ENCODE peak calls at places on chromosomes 11 and 22, in seven cellular contexts. One of them, this sample, is unnamed.

GRCh38 chr11:32939866-32940265 is 47.3 kb downstream of the QSER1 start:
- DNase-seq in A549: no peak
- DNase-seq in tibial nerve: no peak
- DNase-seq in tibial artery: no peak
- DNase-seq in left ventricle myocardium inferior: no peak
- DNase-seq in WERI-Rb-1: no peak
- DNase-seq in upper lobe of left lung: no peak
- DNase-seq in this sample: no peak

GRCh38 chr11:79525257-79525656 is 84.4 kb upstream of the TENM4 start:
- DNase-seq in A549: no peak
- DNase-seq in tibial nerve: no peak
- DNase-seq in tibial artery: no peak
- DNase-seq in left ventricle myocardium inferior: no peak
- DNase-seq in WERI-Rb-1: no peak
- DNase-seq in upper lobe of left lung: no peak
- DNase-seq in this sample: no peak

GRCh38 chr11:59192446-59193020 is 20.2 kb downstream of the MPEG1 start:
- DNase-seq in A549: no peak
- DNase-seq in tibial nerve: no peak
- DNase-seq in tibial artery: no peak
- DNase-seq in left ventricle myocardium inferior: no peak
- DNase-seq in WERI-Rb-1: no peak
- DNase-seq in upper lobe of left lung: no peak
- DNase-seq in this sample: no peak

GRCh38 chr22:50416996-50417395 is 57.8 kb downstream of the SBF1 start:
- DNase-seq in A549: no peak
- DNase-seq in tibial nerve: no peak
- DNase-seq in tibial artery: no peak
- DNase-seq in left ventricle myocardium inferior: no peak
- DNase-seq in WERI-Rb-1: no peak
- DNase-seq in upper lobe of left lung: no peak
- DNase-seq in this sample: no peak

GRCh38 chr11:73425118-73425517 is 48.9 kb downstream of the RELT start:
- DNase-seq in A549: no peak
- DNase-seq in tibial nerve: no peak
- DNase-seq in tibial artery: no peak
- DNase-seq in left ventricle myocardium inferior: no peak
- DNase-seq in WERI-Rb-1: no peak
- DNase-seq in upper lobe of left lung: no peak
- DNase-seq in this sample: no peak

GRCh38 chr11:133900176-133901105 is 55.1 kb upstream of the SPATA19 start:
- DNase-seq in A549: no peak
- DNase-seq in tibial nerve: no peak
- DNase-seq in tibial artery: peak
- DNase-seq in left ventricle myocardium inferior: no peak
- DNase-seq in WERI-Rb-1: peak
- DNase-seq in upper lobe of left lung: no peak
- DNase-seq in this sample: no peak

GRCh38 chr11:14455648-14456430 is 43.8 kb downstream of the COPB1 start:
- DNase-seq in A549: no peak
- DNase-seq in tibial nerve: no peak
- DNase-seq in tibial artery: no peak
- DNase-seq in left ventricle myocardium inferior: no peak
- DNase-seq in WERI-Rb-1: no peak
- DNase-seq in upper lobe of left lung: no peak
- DNase-seq in this sample: no peak

GRCh38 chr22:23306926-23307325 is 126.6 kb downstream of the BCR start:
- DNase-seq in A549: no peak
- DNase-seq in tibial nerve: no peak
- DNase-seq in tibial artery: no peak
- DNase-seq in left ventricle myocardium inferior: no peak
- DNase-seq in WERI-Rb-1: no peak
- DNase-seq in upper lobe of left lung: no peak
- DNase-seq in this sample: no peak

GRCh38 chr11:79080506-79080905 is 360.3 kb downstream of the TENM4 start:
- DNase-seq in A549: no peak
- DNase-seq in tibial nerve: no peak
- DNase-seq in tibial artery: no peak
- DNase-seq in left ventricle myocardium inferior: no peak
- DNase-seq in WERI-Rb-1: no peak
- DNase-seq in upper lobe of left lung: no peak
- DNase-seq in this sample: no peak

GRCh38 chr11:74070713-74071506 is 62.0 kb upstream of the UCP3 start:
- DNase-seq in A549: peak
- DNase-seq in tibial nerve: no peak
- DNase-seq in tibial artery: no peak
- DNase-seq in left ventricle myocardium inferior: no peak
- DNase-seq in WERI-Rb-1: no peak
- DNase-seq in upper lobe of left lung: no peak
- DNase-seq in this sample: no peak

GRCh38 chr11:106409681-106410080 is 332.2 kb downstream of the AASDHPPT start:
- DNase-seq in A549: no peak
- DNase-seq in tibial nerve: no peak
- DNase-seq in tibial artery: no peak
- DNase-seq in left ventricle myocardium inferior: no peak
- DNase-seq in WERI-Rb-1: no peak
- DNase-seq in upper lobe of left lung: no peak
- DNase-seq in this sample: no peak

GRCh38 chr11:44424841-44425240 is 114.9 kb upstream of the ALX4 start:
- DNase-seq in A549: no peak
- DNase-seq in tibial nerve: no peak
- DNase-seq in tibial artery: no peak
- DNase-seq in left ventricle myocardium inferior: no peak
- DNase-seq in WERI-Rb-1: no peak
- DNase-seq in upper lobe of left lung: no peak
- DNase-seq in this sample: no peak

GRCh38 chr11:95413021-95413420 is 182.0 kb upstream of the SESN3 start:
- DNase-seq in A549: no peak
- DNase-seq in tibial nerve: no peak
- DNase-seq in tibial artery: no peak
- DNase-seq in left ventricle myocardium inferior: no peak
- DNase-seq in WERI-Rb-1: no peak
- DNase-seq in upper lobe of left lung: no peak
- DNase-seq in this sample: no peak

GRCh38 chr22:47040486-47041145 is 278.2 kb downstream of the TBC1D22A start:
- DNase-seq in A549: no peak
- DNase-seq in tibial nerve: no peak
- DNase-seq in tibial artery: peak
- DNase-seq in left ventricle myocardium inferior: no peak
- DNase-seq in WERI-Rb-1: no peak
- DNase-seq in upper lobe of left lung: no peak
- DNase-seq in this sample: no peak

GRCh38 chr22:37545703-37546435 is 14.4 kb upstream of the CDC42EP1 start:
- DNase-seq in A549: peak
- DNase-seq in tibial nerve: peak
- DNase-seq in tibial artery: peak
- DNase-seq in left ventricle myocardium inferior: peak
- DNase-seq in WERI-Rb-1: no peak
- DNase-seq in upper lobe of left lung: peak
- DNase-seq in this sample: no peak

GRCh38 chr11:125942771-125943428 is 2.9 kb upstream of the VSIG10L2 start:
- DNase-seq in A549: no peak
- DNase-seq in tibial nerve: no peak
- DNase-seq in tibial artery: peak
- DNase-seq in left ventricle myocardium inferior: no peak
- DNase-seq in WERI-Rb-1: no peak
- DNase-seq in upper lobe of left lung: no peak
- DNase-seq in this sample: no peak
- H3K27ac ChIP-seq in A549: no peak
- H3K27ac ChIP-seq in tibial nerve: no peak
- H3K27ac ChIP-seq in tibial artery: no peak
- H3K27ac ChIP-seq in left ventricle myocardium inferior: peak
- H3K27ac ChIP-seq in WERI-Rb-1: no peak
- H3K27ac ChIP-seq in upper lobe of left lung: no peak
- H3K27ac ChIP-seq in this sample: no peak

DNA sequence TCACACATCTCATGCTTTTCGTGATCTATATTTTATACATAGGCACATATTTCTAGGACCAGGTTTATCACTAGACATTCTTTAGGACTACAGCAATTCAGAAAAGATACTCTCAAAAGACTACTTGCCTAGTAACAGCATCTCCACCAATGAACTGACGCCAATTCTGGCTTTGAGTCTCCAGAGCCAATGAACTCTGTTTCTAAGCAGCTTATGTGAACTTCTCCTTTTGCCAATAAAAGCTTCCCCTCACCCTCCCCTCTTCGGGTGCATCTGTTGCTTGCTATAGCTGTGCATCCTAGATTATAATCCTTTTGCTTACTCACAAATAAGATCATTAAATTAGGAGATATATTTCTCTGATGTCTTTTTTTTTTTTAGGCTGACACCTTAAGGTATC is 11.4 kb upstream of the ANKK1 start:
- DNase-seq in A549: no peak
- DNase-seq in tibial nerve: no peak
- DNase-seq in tibial artery: no peak
- DNase-seq in left ventricle myocardium inferior: no peak
- DNase-seq in WERI-Rb-1: peak
- DNase-seq in upper lobe of left lung: no peak
- DNase-seq in this sample: no peak
- TF ChIP-seq CTCF in A549: no peak
- TF ChIP-seq CTCF in tibial nerve: no peak
- TF ChIP-seq CTCF in tibial artery: no peak
- TF ChIP-seq CTCF in left ventricle myocardium inferior: no peak
- TF ChIP-seq CTCF in WERI-Rb-1: no peak
- TF ChIP-seq CTCF in upper lobe of left lung: no peak
- TF ChIP-seq CTCF in this sample: no peak

GRCh38 chr11:2382129-2382517 is 5.0 kb downstream of the CD81 start:
- DNase-seq in A549: no peak
- DNase-seq in tibial nerve: no peak
- DNase-seq in tibial artery: no peak
- DNase-seq in left ventricle myocardium inferior: no peak
- DNase-seq in WERI-Rb-1: no peak
- DNase-seq in upper lobe of left lung: no peak
- DNase-seq in this sample: no peak
- H3K27ac ChIP-seq in A549: no peak
- H3K27ac ChIP-seq in tibial nerve: peak
- H3K27ac ChIP-seq in tibial artery: peak
- H3K27ac ChIP-seq in left ventricle myocardium inferior: peak
- H3K27ac ChIP-seq in WERI-Rb-1: no peak
- H3K27ac ChIP-seq in upper lobe of left lung: peak
- H3K27ac ChIP-seq in this sample: no peak

GRCh38 chr11:76512851-76513653 is 68.2 kb downstream of the EMSY start:
- DNase-seq in A549: peak
- DNase-seq in tibial nerve: no peak
- DNase-seq in tibial artery: no peak
- DNase-seq in left ventricle myocardium inferior: no peak
- DNase-seq in WERI-Rb-1: no peak
- DNase-seq in upper lobe of left lung: no peak
- DNase-seq in this sample: no peak
- TF ChIP-seq CTCF in A549: peak
- TF ChIP-seq CTCF in tibial nerve: no peak
- TF ChIP-seq CTCF in tibial artery: no peak
- TF ChIP-seq CTCF in left ventricle myocardium inferior: peak
- TF ChIP-seq CTCF in WERI-Rb-1: no peak
- TF ChIP-seq CTCF in upper lobe of left lung: peak
- TF ChIP-seq CTCF in this sample: no peak

GRCh38 chr11:3823303-3823702 is 14.9 kb downstream of the PGAP2 start:
- DNase-seq in A549: peak
- DNase-seq in tibial nerve: no peak
- DNase-seq in tibial artery: no peak
- DNase-seq in left ventricle myocardium inferior: no peak
- DNase-seq in WERI-Rb-1: no peak
- DNase-seq in upper lobe of left lung: no peak
- DNase-seq in this sample: no peak

GRCh38 chr11:3823762-3824506 is 15.6 kb downstream of the PGAP2 start:
- DNase-seq in A549: no peak
- DNase-seq in tibial nerve: no peak
- DNase-seq in tibial artery: no peak
- DNase-seq in left ventricle myocardium inferior: no peak
- DNase-seq in WERI-Rb-1: no peak
- DNase-seq in upper lobe of left lung: peak
- DNase-seq in this sample: no peak

GRCh38 chr11:3826721-3827120 is 14.0 kb downstream of the RHOG start:
- DNase-seq in A549: no peak
- DNase-seq in tibial nerve: no peak
- DNase-seq in tibial artery: no peak
- DNase-seq in left ventricle myocardium inferior: no peak
- DNase-seq in WERI-Rb-1: no peak
- DNase-seq in upper lobe of left lung: no peak
- DNase-seq in this sample: no peak

GRCh38 chr11:3825473-3826154 is 15.1 kb downstream of the RHOG start:
- DNase-seq in A549: no peak
- DNase-seq in tibial nerve: no peak
- DNase-seq in tibial artery: no peak
- DNase-seq in left ventricle myocardium inferior: no peak
- DNase-seq in WERI-Rb-1: no peak
- DNase-seq in upper lobe of left lung: no peak
- DNase-seq in this sample: no peak

DNA sequence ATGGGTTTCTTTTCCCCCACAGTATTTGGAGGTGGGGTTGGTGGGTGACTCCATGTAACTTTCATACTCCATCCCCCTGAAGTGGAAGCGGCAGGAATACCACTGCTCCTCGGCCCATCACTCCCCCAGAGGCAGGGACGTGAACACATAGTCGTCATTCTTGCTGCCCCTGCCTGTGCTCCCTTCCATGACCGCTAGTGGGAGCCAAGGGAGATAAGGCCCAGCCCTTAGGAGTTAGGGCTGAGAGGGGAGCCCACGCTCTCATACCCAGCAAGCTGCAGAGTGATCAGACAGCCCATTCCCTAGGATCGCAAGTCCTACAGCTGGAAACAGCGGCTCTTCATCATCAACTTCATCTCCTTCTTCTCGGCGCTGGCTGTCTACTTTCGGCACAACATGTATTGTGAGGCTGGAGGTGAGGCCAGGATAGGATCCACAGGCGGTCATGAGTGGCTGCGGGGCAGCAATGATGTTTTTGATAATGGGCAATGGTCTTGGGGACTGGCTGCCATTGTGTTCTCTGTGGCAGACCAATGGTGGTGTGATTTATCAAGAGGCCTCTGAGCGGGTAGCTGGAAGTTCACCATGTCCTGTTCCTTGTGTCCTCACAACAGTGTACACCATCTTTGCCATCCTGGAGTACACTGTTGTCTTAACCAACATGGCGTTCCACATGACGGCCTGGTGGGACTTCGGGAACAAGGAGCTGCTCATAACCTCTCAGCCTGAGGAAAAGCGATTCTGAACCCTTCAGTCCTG is 15.9 kb downstream of the RHOG start:
- DNase-seq in A549: peak
- DNase-seq in tibial nerve: no peak
- DNase-seq in tibial artery: peak
- DNase-seq in left ventricle myocardium inferior: peak
- DNase-seq in WERI-Rb-1: peak
- DNase-seq in upper lobe of left lung: no peak
- DNase-seq in this sample: peak
- H3K27ac ChIP-seq in A549: no peak
- H3K27ac ChIP-seq in tibial nerve: no peak
- H3K27ac ChIP-seq in tibial artery: no peak
- H3K27ac ChIP-seq in left ventricle myocardium inferior: no peak
- H3K27ac ChIP-seq in WERI-Rb-1: no peak
- H3K27ac ChIP-seq in upper lobe of left lung: peak
- H3K27ac ChIP-seq in this sample: no peak

This sample was measured in CD4-positive, alpha-beta T cell.